ENCODE peak calls at places on chromosomes 7 and 10, in four cellular contexts. H is sigmoid colon, X is GM12891, R is adrenal gland. J is an unnamed sample.

GRCh38 chr7:81036041-81036440 is 117.2 kb upstream of the SEMA3C start:
- DNase-seq in H (no peak), X (no peak), R (no peak), J (no peak)

GRCh38 chr7:35519971-35520809 is 174.7 kb downstream of the HERPUD2 start:
- DNase-seq in H (peak), X (peak), R (peak), J (peak)

GRCh38 chr7:129958643-129959479 is 6.1 kb upstream of the UBE2H start:
- DNase-seq in H (peak), X (no peak), R (peak), J (no peak)

GRCh38 chr7:77532247-77532646 is 4.8 kb upstream of the PTPN12 start:
- DNase-seq in H (no peak), X (no peak), R (no peak), J (no peak)

GRCh38 chr10:96587255-96588059 is 645 bp upstream of the TM9SF3 start:
- DNase-seq in H (peak), X (no peak), R (peak), J (peak)

GRCh38 chr10:100370561-100370975 is 23.5 kb downstream of the SCD start:
- DNase-seq in H (no peak), X (no peak), R (no peak), J (peak)

GRCh38 chr7:122802211-122802833 is 83.9 kb downstream of the CADPS2 start:
- DNase-seq in H (peak), X (no peak), R (peak), J (no peak)

GRCh38 chr10:119198438-119198837 is 8.9 kb upstream of the GRK5 start:
- DNase-seq in H (peak), X (no peak), R (no peak), J (no peak)

GRCh38 chr10:43595739-43596298 is 10.4 kb upstream of the ZNF485 start:
- DNase-seq in H (no peak), X (no peak), R (no peak), J (no peak)

GRCh38 chr10:77582710-77583115 is 54.9 kb downstream of the KCNMA1 start:
- DNase-seq in H (peak), X (no peak), R (peak), J (no peak)

GRCh38 chr7:90595801-90596683 is at the start of gene CDK14:
- DNase-seq in H (peak), X (peak), R (peak), J (peak)
- TF ChIP-seq POLR2A in H (no peak), X (no peak), R (no peak), J (peak)

GRCh38 chr7:5695037-5695708 is 86.3 kb downstream of the RNF216 start:
- DNase-seq in H (peak), X (peak), R (peak), J (no peak)
- TF ChIP-seq POLR2A in H (peak), X (peak), R (peak), J (no peak)

DNA sequence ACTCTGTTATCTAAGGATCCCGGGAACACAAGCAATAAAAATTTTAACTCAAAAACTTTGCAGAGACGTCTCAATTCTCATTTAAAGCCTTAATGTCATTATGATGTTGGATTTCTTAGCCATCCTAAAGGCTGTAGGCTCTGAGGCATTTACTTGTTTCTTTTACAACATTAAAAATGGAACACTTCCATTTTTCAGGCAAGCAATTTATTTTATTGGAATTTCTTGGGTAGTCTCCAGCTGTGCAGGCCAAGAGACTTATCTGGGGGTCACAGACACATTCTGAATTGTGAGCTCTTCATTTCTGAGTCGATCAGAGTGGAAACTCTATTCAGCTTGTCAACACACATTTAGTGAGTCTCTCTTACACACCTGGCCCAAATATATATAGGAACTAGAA is 48.0 kb upstream of the KIF5B start:
- DNase-seq in H (no peak), X (no peak), R (no peak), J (no peak)
- TF ChIP-seq POLR2A in H (no peak), X (no peak), R (no peak), J (no peak)

GRCh38 chr7:27171636-27172387 is 2.3 kb downstream of the HOXA10 start:
- DNase-seq in H (peak), X (no peak), R (peak), J (peak)
- TF ChIP-seq POLR2A in H (no peak), X (no peak), R (no peak), J (no peak)

J was measured in tibial nerve.